ENCODE peak calls at places on chromosomes 1 and 21, in four cellular contexts. L, B, O and P are unnamed samples.

GRCh38 chr1:214524824-214525223 is 26.6 kb downstream of the PTPN14 start:
- DNase-seq in O (no peak), L (no peak), B (no peak), P (no peak)

GRCh38 chr1:109433322-109433721 is 7.1 kb upstream of the PSMA5 start:
- DNase-seq in O (no peak), L (no peak), B (no peak), P (no peak)

GRCh38 chr1:113269577-113269976 is 120.7 kb upstream of the MAGI3 start:
- DNase-seq in B (no peak), O (no peak), L (no peak), P (no peak)

GRCh38 chr1:76595024-76595423 is 272.3 kb upstream of the ST6GALNAC5 start:
- DNase-seq in B (no peak), O (no peak), L (no peak), P (no peak)

GRCh38 chr1:116359060-116359830 is 13.8 kb upstream of the ATP1A1 start:
- DNase-seq in L (no peak), B (no peak), O (no peak), P (no peak)

GRCh38 chr1:192986110-192986747 is 72.9 kb downstream of the UCHL5 start:
- DNase-seq in L (no peak), O (no peak), B (no peak), P (no peak)

GRCh38 chr1:11571906-11572616 is 82.2 kb downstream of the FBXO2 start:
- DNase-seq in O (peak), B (no peak), L (no peak), P (no peak)

GRCh38 chr1:84272401-84272800 is 29.1 kb upstream of the SAMD13 start:
- DNase-seq in L (no peak), B (no peak), O (no peak), P (no peak)

GRCh38 chr1:180194048-180194425 is 36.0 kb upstream of the LHX4 start:
- DNase-seq in B (no peak), O (no peak), L (no peak), P (no peak)

GRCh38 chr1:227885135-227885647 is 62.5 kb downstream of the WNT9A start:
- DNase-seq in L (peak), B (no peak), O (no peak), P (peak)

GRCh38 chr1:41783189-41783639 is 135.5 kb downstream of the HIVEP3 start:
- DNase-seq in B (no peak), L (no peak), O (no peak), P (no peak)

GRCh38 chr1:41902125-41902524 is 16.6 kb downstream of the HIVEP3 start:
- DNase-seq in B (no peak), O (no peak), L (no peak), P (no peak)

GRCh38 chr1:219304227-219305226 is 130.8 kb downstream of the LYPLAL1 start:
- DNase-seq in O (no peak), B (no peak), L (peak), P (no peak)

GRCh38 chr21:44714905-44715304 is 3.5 kb upstream of the TSPEAR start:
- DNase-seq in L (no peak), O (no peak), B (no peak), P (no peak)

GRCh38 chr1:54415533-54415932 is 9.3 kb upstream of the SSBP3 start:
- DNase-seq in B (no peak), L (no peak), O (no peak), P (no peak)

GRCh38 chr1:174740248-174740990 is 259.3 kb upstream of the CACYBP start:
- DNase-seq in B (no peak), O (peak), L (no peak), P (no peak)

GRCh38 chr1:163071381-163072255 is 2.5 kb downstream of the RGS4 start:
- DNase-seq in L (peak), B (no peak), O (peak), P (peak)
- TF ChIP-seq CTCF in L (peak), B (peak), O (peak), P (peak)

DNA sequence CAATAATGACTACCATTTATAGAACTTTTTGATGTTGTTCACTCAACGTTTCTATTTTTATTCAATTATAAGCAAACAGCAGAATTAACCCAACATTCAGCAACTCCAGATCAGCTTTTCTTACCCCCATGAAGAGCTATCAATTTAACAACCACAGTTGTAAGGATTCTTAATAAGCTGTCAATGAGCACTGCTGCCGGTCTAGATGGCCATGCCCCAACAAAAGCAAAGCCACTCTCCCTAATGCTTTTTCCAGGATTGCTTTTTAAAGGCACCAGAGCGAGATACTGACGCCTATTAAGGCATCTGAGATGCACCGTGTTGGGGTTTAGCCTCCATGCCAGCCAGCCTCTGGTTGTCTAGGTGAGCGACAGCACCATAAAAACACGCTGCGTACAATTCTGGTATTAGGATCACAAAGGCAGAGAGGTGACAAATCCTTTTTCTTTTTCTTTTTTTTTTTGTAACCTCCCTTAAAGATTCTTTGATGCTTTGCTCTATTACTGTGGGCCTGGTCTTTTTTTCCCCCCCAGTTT is 39.5 kb downstream of the PTPRC start:
- DNase-seq in B (no peak), L (no peak), O (peak), P (no peak)
- TF ChIP-seq CTCF in B (no peak), L (no peak), O (no peak), P (no peak)

GRCh38 chr1:154199563-154199879 is 6.6 kb downstream of the CFAP141 start:
- DNase-seq in O (no peak), L (no peak), B (no peak), P (no peak)
- TF ChIP-seq CTCF in O (no peak), L (no peak), B (no peak), P (no peak)

DNA sequence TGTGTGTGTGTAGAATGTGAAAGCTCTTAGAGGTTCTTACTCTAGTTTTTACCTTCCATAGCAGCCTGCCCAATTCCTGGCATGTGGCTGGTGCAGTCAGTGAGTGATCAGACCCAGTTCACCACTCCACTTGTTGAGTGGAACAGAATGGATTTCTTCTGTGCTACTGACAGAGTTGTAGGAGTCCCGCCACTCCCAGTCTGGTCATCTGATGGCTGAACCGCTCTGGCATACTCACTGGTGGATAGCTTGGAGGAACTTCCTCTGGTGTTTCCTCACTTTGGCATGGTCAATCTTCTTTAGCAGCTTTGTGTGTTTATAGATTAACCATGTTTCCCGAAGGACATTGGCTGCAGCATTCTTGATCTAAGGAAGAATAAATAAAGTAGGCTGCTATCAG is 106.7 kb upstream of the ADAR start:
- DNase-seq in B (no peak), O (no peak), L (no peak), P (no peak)
- TF ChIP-seq CTCF in B (no peak), O (no peak), L (no peak), P (no peak)

GRCh38 chr1:196373798-196374197 is 234.4 kb downstream of the KCNT2 start:
- DNase-seq in O (no peak), B (no peak), L (no peak), P (no peak)

GRCh38 chr1:196377811-196378210 is 230.4 kb downstream of the KCNT2 start:
- DNase-seq in L (no peak), O (no peak), B (no peak), P (no peak)

GRCh38 chr1:196367838-196368237 is 240.4 kb downstream of the KCNT2 start:
- DNase-seq in L (no peak), B (no peak), O (no peak), P (no peak)

GRCh38 chr1:196376648-196377295 is 231.5 kb downstream of the KCNT2 start:
- DNase-seq in O (no peak), B (no peak), L (no peak), P (no peak)

DNA sequence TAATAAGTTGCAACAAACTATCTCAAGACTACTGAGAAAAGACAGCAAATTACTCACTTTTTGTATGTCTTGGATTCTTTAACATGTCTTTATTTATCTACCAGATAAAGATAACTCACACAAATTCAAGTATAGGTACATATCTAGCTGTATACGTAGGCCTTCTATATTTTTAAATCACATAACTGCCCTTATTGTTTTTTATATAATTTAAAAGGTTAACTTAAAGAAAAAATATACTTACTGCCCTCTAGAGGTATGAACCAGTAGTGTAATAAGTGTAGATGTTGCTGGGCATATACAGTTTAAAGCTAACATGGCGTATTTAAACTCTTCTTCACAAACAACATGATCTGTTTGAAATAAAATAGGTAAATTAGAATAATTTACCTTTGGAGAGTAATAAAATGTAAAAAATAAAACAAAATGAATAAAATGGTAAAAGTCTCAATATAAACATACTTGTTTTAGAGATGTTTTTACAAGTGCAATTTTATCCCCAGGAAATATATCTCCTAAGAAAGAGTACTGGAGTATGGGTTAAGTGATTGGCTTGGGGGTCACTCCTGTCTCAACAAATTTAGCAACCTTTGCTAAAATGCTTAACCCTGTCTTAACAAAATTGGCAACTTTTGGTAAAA is 235.2 kb downstream of the KCNT2 start:
- DNase-seq in O (peak), L (no peak), B (no peak), P (no peak)
- TF ChIP-seq CTCF in O (peak), L (peak), B (no peak), P (peak)

DNA sequence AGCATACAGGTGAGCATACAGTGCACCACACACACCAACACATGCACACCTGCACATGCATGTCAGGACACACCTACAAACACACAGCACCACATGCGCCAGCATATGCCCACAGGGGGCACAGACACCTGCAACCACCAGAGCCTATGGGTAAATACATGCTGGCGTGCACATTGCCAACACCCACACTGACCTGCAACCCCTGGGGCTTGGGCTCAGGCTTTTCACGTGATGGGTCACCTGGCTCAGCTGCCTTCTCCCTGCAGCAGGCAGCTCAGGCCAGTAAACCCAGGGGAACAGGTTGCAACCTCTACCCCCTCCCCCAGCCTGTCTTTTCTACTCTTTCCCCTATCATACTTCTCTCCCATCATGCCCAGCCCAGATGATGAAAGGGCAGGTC is 8.1 kb downstream of the CD247 start:
- DNase-seq in O (no peak), L (no peak), B (no peak), P (no peak)
- TF ChIP-seq CTCF in O (no peak), L (no peak), B (no peak), P (no peak)

GRCh38 chr1:96843601-96844000 is 122.0 kb downstream of the PTBP2 start:
- DNase-seq in O (no peak), B (no peak), L (no peak), P (no peak)

GRCh38 chr1:96840396-96840795 is 118.8 kb downstream of the PTBP2 start:
- DNase-seq in O (no peak), L (no peak), B (no peak), P (no peak)

GRCh38 chr1:96843196-96843595 is 121.6 kb downstream of the PTBP2 start:
- DNase-seq in O (peak), B (no peak), L (no peak), P (no peak)

GRCh38 chr1:96845464-96845863 is 123.9 kb downstream of the PTBP2 start:
- DNase-seq in O (peak), L (no peak), B (no peak), P (no peak)

GRCh38 chr1:96842215-96842614 is 120.6 kb downstream of the PTBP2 start:
- DNase-seq in O (no peak), L (no peak), B (no peak), P (no peak)
- TF ChIP-seq CTCF in O (no peak), L (no peak), B (peak), P (no peak)

GRCh38 chr1:101971309-101971708 is 25.4 kb downstream of the OLFM3 start:
- DNase-seq in B (no peak), L (no peak), O (peak), P (no peak)
- TF ChIP-seq CTCF in B (no peak), L (no peak), O (peak), P (no peak)